ENCODE peak calls at places on chromosomes 3 and 15, in four cellular contexts. One of them, this sample, is unnamed.

GRCh38 chr3:64740232-64740631 is 52.4 kb upstream of the ADAMTS9 start:
- DNase-seq in hepatocyte: peak; percentile 23
- DNase-seq in activated T-cell treated with anti-CD3 and anti-CD28 coated beads for 1 hour: no peak
- DNase-seq in pancreas: no peak
- DNase-seq in this sample: no peak

GRCh38 chr3:157026091-157026490 is 133.9 kb downstream of the CCNL1 start:
- DNase-seq in hepatocyte: no peak
- DNase-seq in activated T-cell treated with anti-CD3 and anti-CD28 coated beads for 1 hour: no peak
- DNase-seq in pancreas: no peak
- DNase-seq in this sample: no peak

GRCh38 chr3:177703788-177704187 is 506.5 kb upstream of the TBL1XR1 start:
- DNase-seq in hepatocyte: no peak
- DNase-seq in activated T-cell treated with anti-CD3 and anti-CD28 coated beads for 1 hour: no peak
- DNase-seq in pancreas: no peak
- DNase-seq in this sample: no peak

GRCh38 chr3:97301114-97301513 is 463.4 kb upstream of the ARL6 start:
- DNase-seq in hepatocyte: no peak
- DNase-seq in activated T-cell treated with anti-CD3 and anti-CD28 coated beads for 1 hour: no peak
- DNase-seq in pancreas: no peak
- DNase-seq in this sample: no peak

GRCh38 chr15:66075947-66076346 is 177.6 kb downstream of the MEGF11 start:
- DNase-seq in hepatocyte: no peak
- DNase-seq in activated T-cell treated with anti-CD3 and anti-CD28 coated beads for 1 hour: no peak
- DNase-seq in pancreas: no peak
- DNase-seq in this sample: no peak

GRCh38 chr3:171116365-171116764 is 89.8 kb upstream of the SLC2A2 start:
- DNase-seq in hepatocyte: no peak
- DNase-seq in activated T-cell treated with anti-CD3 and anti-CD28 coated beads for 1 hour: no peak
- DNase-seq in pancreas: no peak
- DNase-seq in this sample: no peak

GRCh38 chr3:197599089-197599765 is 43.5 kb upstream of the BDH1 start:
- DNase-seq in pancreas: peak; percentile 63
- DNase-seq in activated T-cell treated with anti-CD3 and anti-CD28 coated beads for 1 hour: peak; percentile 61
- DNase-seq in hepatocyte: peak; percentile 85
- DNase-seq in this sample: no peak

GRCh38 chr3:85603378-85603777 is 644.6 kb downstream of the CADM2 start:
- DNase-seq in hepatocyte: no peak
- DNase-seq in pancreas: no peak
- DNase-seq in activated T-cell treated with anti-CD3 and anti-CD28 coated beads for 1 hour: no peak
- DNase-seq in this sample: no peak

GRCh38 chr15:71357967-71358366 is 242.7 kb downstream of the THSD4 start:
- DNase-seq in activated T-cell treated with anti-CD3 and anti-CD28 coated beads for 1 hour: no peak
- DNase-seq in pancreas: no peak
- DNase-seq in hepatocyte: no peak
- DNase-seq in this sample: no peak

GRCh38 chr3:54564374-54564925 is 363.4 kb downstream of the LRTM1 start:
- DNase-seq in activated T-cell treated with anti-CD3 and anti-CD28 coated beads for 1 hour: no peak
- DNase-seq in pancreas: no peak
- DNase-seq in hepatocyte: no peak
- DNase-seq in this sample: no peak

GRCh38 chr3:109985942-109986555 is 648.7 kb upstream of the DPPA4 start:
- DNase-seq in pancreas: no peak
- DNase-seq in hepatocyte: no peak
- DNase-seq in activated T-cell treated with anti-CD3 and anti-CD28 coated beads for 1 hour: no peak
- DNase-seq in this sample: no peak

GRCh38 chr15:88982304-88982945 is 69.2 kb upstream of the MFGE8 start:
- DNase-seq in pancreas: peak; percentile 16
- DNase-seq in hepatocyte: peak; percentile 54
- DNase-seq in activated T-cell treated with anti-CD3 and anti-CD28 coated beads for 1 hour: no peak
- DNase-seq in this sample: no peak

GRCh38 chr3:101976473-101976872 is 127.2 kb downstream of the NFKBIZ start:
- DNase-seq in activated T-cell treated with anti-CD3 and anti-CD28 coated beads for 1 hour: no peak
- DNase-seq in pancreas: no peak
- DNase-seq in hepatocyte: no peak
- DNase-seq in this sample: no peak

GRCh38 chr3:9862391-9863235 is 17.4 kb downstream of the CIDEC start:
- DNase-seq in pancreas: peak; percentile 49
- DNase-seq in activated T-cell treated with anti-CD3 and anti-CD28 coated beads for 1 hour: no peak
- DNase-seq in hepatocyte: peak; percentile 84
- DNase-seq in this sample: no peak

GRCh38 chr3:128569756-128570155 is 76.8 kb upstream of the GATA2 start:
- DNase-seq in hepatocyte: no peak
- DNase-seq in pancreas: no peak
- DNase-seq in activated T-cell treated with anti-CD3 and anti-CD28 coated beads for 1 hour: no peak
- DNase-seq in this sample: no peak

This sample was measured in effector CD8-positive, alpha-beta T cell.